ENCODE peak calls at places on chromosomes 6 and 20, in ten cellular contexts. X is tibial nerve; V is upper lobe of left lung; W is dorsolateral prefrontal cortex; L is BE2C; O is AG04450; K is psoas muscle; T is upper lobe of right lung; B is effector memory CD4-positive, alpha-beta T cell; C is A673. R is an unnamed sample.

GRCh38 chr6:14711056-14711703 is 534.7 kb upstream of the JARID2 start:
- DNase-seq in X (no peak), V (peak; percentile 74), W (no peak), L (peak; percentile 60), O (peak; percentile 75), K (no peak), T (no peak), B (no peak), C (peak; percentile 76), R (peak; percentile 49)

GRCh38 chr6:111468329-111469012 is 14.5 kb downstream of the REV3L start:
- DNase-seq in X (no peak), V (peak; percentile 44), W (no peak), L (no peak), O (no peak), K (no peak), T (no peak), B (no peak), C (no peak), R (no peak)

GRCh38 chr6:1461207-1461606 is 71.8 kb downstream of the FOXF2 start:
- DNase-seq in X (no peak), V (no peak), W (no peak), L (no peak), O (no peak), K (no peak), T (no peak), B (no peak), C (no peak), R (no peak)

GRCh38 chr20:44079968-44080560 is 106.9 kb downstream of the JPH2 start:
- DNase-seq in X (no peak), V (no peak), W (no peak), L (no peak), O (no peak), K (no peak), T (peak; percentile 29), B (no peak), C (no peak), R (no peak)

GRCh38 chr20:36493801-36494114 is 47.6 kb upstream of the MYL9 start:
- DNase-seq in X (peak; percentile 70), V (no peak), W (peak; percentile 44), L (no peak), O (peak; percentile 45), K (peak; percentile 92), T (no peak), B (no peak), C (no peak), R (peak; percentile 42)

GRCh38 chr20:14775778-14776177 is 438.4 kb upstream of the FLRT3 start:
- DNase-seq in X (peak; percentile 56), V (peak; percentile 23), W (peak; percentile 73), L (peak; percentile 52), O (no peak), K (peak; percentile 78), T (no peak), B (no peak), C (no peak), R (no peak)

GRCh38 chr6:84546427-84546914 is 217.9 kb downstream of the TBX18 start:
- DNase-seq in X (peak; percentile 29), V (no peak), W (no peak), L (peak; percentile 12), O (no peak), K (no peak), T (no peak), B (no peak), C (peak; percentile 62), R (no peak)

GRCh38 chr20:40763646-40764295 is 74.7 kb upstream of the MAFB start:
- DNase-seq in X (no peak), V (no peak), W (peak; percentile 58), L (no peak), O (no peak), K (no peak), T (no peak), B (no peak), C (no peak), R (no peak)

GRCh38 chr6:32406857-32407256 is at the start of gene BTNL2:
- DNase-seq in X (no peak), V (no peak), W (no peak), L (no peak), O (no peak), K (no peak), T (no peak), B (no peak), C (no peak), R (no peak)

GRCh38 chr6:897561-898207 is 204.7 kb upstream of the EXOC2 start:
- DNase-seq in X (no peak), V (no peak), W (no peak), L (no peak), O (no peak), K (no peak), T (no peak), B (no peak), C (no peak), R (no peak)

GRCh38 chr20:14986656-14987055 is 649.2 kb upstream of the FLRT3 start:
- DNase-seq in X (no peak), V (no peak), W (no peak), L (no peak), O (no peak), K (no peak), T (no peak), B (no peak), C (no peak), R (no peak)

GRCh38 chr20:33693741-33694645 is 7.8 kb upstream of the E2F1 start:
- DNase-seq in X (no peak), V (peak; percentile 64), W (peak; percentile 84), L (no peak), O (no peak), K (peak; percentile 60), T (no peak), B (no peak), C (no peak), R (no peak)

GRCh38 chr6:54020311-54020710 is 90.9 kb upstream of the MLIP start:
- DNase-seq in X (no peak), V (no peak), W (no peak), L (no peak), O (no peak), K (no peak), T (no peak), B (no peak), C (peak; percentile 37), R (no peak)

GRCh38 chr6:156662025-156662445 is 115.1 kb upstream of the ARID1B start:
- DNase-seq in X (no peak), V (no peak), W (no peak), L (peak; percentile 75), O (no peak), K (no peak), T (peak; percentile 69), B (no peak), C (no peak), R (peak; percentile 56)

GRCh38 chr6:69863766-69864165 is 2.6 kb upstream of the COL19A1 start:
- DNase-seq in X (no peak), V (no peak), W (no peak), L (no peak), O (no peak), K (no peak), T (no peak), B (no peak), C (no peak), R (no peak)

GRCh38 chr6:136811261-136811660 is 11.1 kb upstream of the PEX7 start:
- DNase-seq in X (no peak), V (no peak), W (no peak), L (no peak), O (no peak), K (no peak), T (no peak), B (no peak), C (no peak), R (no peak)

GRCh38 chr6:25447570-25447929 is 168.4 kb downstream of the CARMIL1 start:
- DNase-seq in X (no peak), V (peak; percentile 45), W (no peak), L (no peak), O (no peak), K (no peak), T (no peak), B (no peak), C (no peak), R (no peak)

GRCh38 chr20:56328861-56329260 is 29.9 kb upstream of the FAM210B start:
- DNase-seq in X (no peak), V (no peak), W (no peak), L (no peak), O (no peak), K (no peak), T (no peak), B (no peak), C (peak; percentile 48), R (no peak)
- H3K27me3 ChIP-seq in X (no peaks in the 10 kb centered on the region), V (no peaks in the 10 kb centered on the region), W (peaks cover 10% of the 10 kb centered on the region), L (no peaks in the 10 kb centered on the region), O (no peaks in the 10 kb centered on the region), K (no peaks in the 10 kb centered on the region), T (no peaks in the 10 kb centered on the region), B (no peaks in the 10 kb centered on the region), C (peaks cover 5% of the 10 kb centered on the region), R (peaks cover 4% of the 10 kb centered on the region)

DNA sequence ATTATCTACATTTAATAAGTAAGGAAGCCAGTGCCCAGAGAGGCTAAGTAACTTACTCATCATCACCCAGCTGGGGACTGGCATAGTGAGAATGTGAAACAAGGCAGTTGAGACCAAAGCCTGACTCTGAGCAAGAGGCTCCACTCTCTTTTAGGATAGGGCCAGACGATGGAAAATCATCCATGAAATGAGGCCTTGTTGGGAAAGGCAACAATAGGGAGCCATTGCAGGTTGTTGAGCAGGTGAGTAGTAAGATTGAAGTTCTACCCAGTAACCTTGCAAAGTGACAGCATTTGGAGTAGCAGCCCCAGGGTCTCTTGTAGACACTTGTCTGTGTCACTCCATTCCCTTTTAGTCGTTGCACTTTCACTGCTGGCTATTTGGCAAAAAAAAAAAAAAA is 2.5 kb upstream of the CPNE5 start:
- DNase-seq in X (no peak), V (no peak), W (no peak), L (no peak), O (no peak), K (no peak), T (no peak), B (no peak), C (no peak), R (no peak)
- H3K27me3 ChIP-seq in X (peaks cover 26% of the 10 kb centered on the region), V (no peaks in the 10 kb centered on the region), W (no peaks in the 10 kb centered on the region), L (peaks cover 5% of the 10 kb centered on the region), O (peaks cover 21% of the 10 kb centered on the region), K (peaks cover 4% of the 10 kb centered on the region), T (peaks cover 7% of the 10 kb centered on the region), B (peaks cover 15% of the 10 kb centered on the region), C (peaks cover 4% of the 10 kb centered on the region), R (peaks cover 32% of the 10 kb centered on the region)

DNA sequence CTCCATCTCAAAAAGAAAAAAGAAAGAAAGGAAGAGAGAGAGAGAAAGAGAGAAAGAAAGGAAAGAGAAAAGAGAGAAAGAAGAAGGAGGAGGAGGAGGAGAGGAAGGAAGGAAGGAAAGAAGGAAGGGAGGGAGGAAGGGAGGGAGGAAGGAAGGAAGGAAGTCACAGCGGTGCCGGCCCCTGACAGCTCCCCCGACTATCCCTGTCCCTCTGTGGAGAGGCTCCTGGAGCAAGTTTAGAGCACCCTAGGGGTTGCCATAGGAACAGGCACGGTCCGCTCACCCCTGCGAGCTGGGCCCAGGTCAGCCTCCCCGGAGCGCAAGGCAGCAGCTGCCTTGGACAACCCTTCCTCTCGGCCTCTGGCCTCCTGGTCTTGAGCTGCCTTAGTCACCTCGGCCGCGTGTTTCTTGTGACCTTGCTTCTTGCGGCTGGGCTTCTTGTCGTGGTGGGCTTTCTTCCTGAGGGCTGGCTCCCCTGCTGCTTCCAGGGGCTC is 6.8 kb downstream of the BNIP5 start:
- DNase-seq in X (no peak), V (no peak), W (no peak), L (peak; percentile 41), O (no peak), K (no peak), T (no peak), B (no peak), C (no peak), R (no peak)
- H3K27me3 ChIP-seq in X (no peaks in the 10 kb centered on the region), V (no peaks in the 10 kb centered on the region), W (no peaks in the 10 kb centered on the region), L (no peaks in the 10 kb centered on the region), O (peaks cover 84% of the 10 kb centered on the region), K (peaks cover 7% of the 10 kb centered on the region), T (peaks cover 33% of the 10 kb centered on the region), B (no peaks in the 10 kb centered on the region), C (peaks cover 3% of the 10 kb centered on the region), R (no peaks in the 10 kb centered on the region)

GRCh38 chr20:58199058-58199457 is 29.4 kb downstream of the ANKRD60 start:
- DNase-seq in X (no peak), V (no peak), W (no peak), L (no peak), O (no peak), K (no peak), T (no peak), B (no peak), C (no peak), R (no peak)
- H3K27me3 ChIP-seq in X (no peaks in the 10 kb centered on the region), V (no peaks in the 10 kb centered on the region), W (no peaks in the 10 kb centered on the region), L (no peaks in the 10 kb centered on the region), O (peaks cover 5% of the 10 kb centered on the region), K (no peaks in the 10 kb centered on the region), T (no peaks in the 10 kb centered on the region), B (no peaks in the 10 kb centered on the region), C (no peaks in the 10 kb centered on the region), R (no peaks in the 10 kb centered on the region)